ENCODE peak calls at places on chromosomes 5 and 9, in nine cellular contexts. E is heart left ventricle, A is bronchial epithelial cell, J is body of pancreas, U is keratinocyte, K is GM10248, G is GM12865, B is Caco-2, C is SK-N-SH. W is an unnamed sample.

GRCh38 chr5:82728931-82729717 is 348.1 kb downstream of the TMEM167A start:
- DNase-seq in K (no peak), B (no peak), U (no peak), C (no peak), J (no peak), G (no peak), A (no peak), E (no peak), W (no peak)

GRCh38 chr5:173562451-173562850 is 54.0 kb downstream of the BOD1 start:
- DNase-seq in A (peak; percentile 56), B (no peak), C (no peak), E (no peak), J (no peak), G (no peak), U (no peak), K (no peak), W (no peak)

GRCh38 chr9:91771864-91772263 is 178.2 kb downstream of the ROR2 start:
- DNase-seq in K (no peak), G (no peak), B (no peak), J (no peak), U (no peak), A (no peak), C (no peak), E (no peak), W (no peak)

GRCh38 chr5:151456321-151456940 is 9.0 kb downstream of the SLC36A1 start:
- DNase-seq in A (no peak), B (no peak), K (no peak), C (no peak), J (no peak), G (no peak), U (no peak), E (no peak), W (no peak)

GRCh38 chr9:124262596-124263045 is 4.9 kb downstream of the NEK6 start:
- DNase-seq in A (no peak), E (no peak), J (no peak), K (no peak), U (no peak), G (no peak), B (no peak), C (no peak), W (no peak)

GRCh38 chr5:166499452-166500240 is 1791.8 kb upstream of the WWC1 start:
- DNase-seq in C (no peak), K (no peak), G (no peak), E (no peak), J (no peak), B (no peak), U (no peak), A (no peak), W (no peak)

GRCh38 chr9:112911736-112912135 is 21.1 kb upstream of the SLC46A2 start:
- DNase-seq in C (no peak), K (no peak), U (no peak), A (no peak), B (no peak), G (no peak), E (no peak), J (no peak), W (no peak)

GRCh38 chr5:178547052-178547666 is 43.0 kb downstream of the COL23A1 start:
- DNase-seq in B (no peak), G (no peak), K (no peak), A (no peak), U (no peak), C (no peak), E (peak; percentile 55), J (no peak), W (no peak)

GRCh38 chr5:87354496-87354895 is 58.2 kb downstream of the CCNH start:
- DNase-seq in J (no peak), C (no peak), B (no peak), A (no peak), U (no peak), K (no peak), G (peak; percentile 14), E (no peak), W (no peak)

GRCh38 chr9:116859763-116860162 is 172.7 kb downstream of the TRIM32 start:
- DNase-seq in B (no peak), A (peak; percentile 91), K (no peak), G (no peak), U (no peak), E (no peak), J (peak; percentile 58), C (no peak), W (no peak)

GRCh38 chr9:137666950-137667670 is 48.3 kb downstream of the EHMT1 start:
- DNase-seq in E (peak; percentile 40), U (no peak), J (no peak), C (no peak), G (peak; percentile 37), B (no peak), A (no peak), K (no peak), W (peak; percentile 30)

GRCh38 chr5:42021119-42021518 is 96.0 kb downstream of the FBXO4 start:
- DNase-seq in K (no peak), J (no peak), U (no peak), E (no peak), A (peak; percentile 48), B (no peak), G (no peak), C (no peak), W (no peak)

GRCh38 chr5:151627650-151628049 is 36.5 kb upstream of the FAT2 start:
- DNase-seq in G (no peak), B (no peak), C (no peak), E (no peak), A (peak; percentile 96), J (no peak), U (no peak), K (no peak), W (no peak)

GRCh38 chr9:70218767-70219166 is 40.0 kb upstream of the SMC5 start:
- DNase-seq in G (no peak), U (no peak), B (no peak), C (no peak), E (no peak), A (peak; percentile 22), J (no peak), K (no peak), W (no peak)

GRCh38 chr5:180129291-180130190 is 58.0 kb upstream of the RNF130 start:
- DNase-seq in B (no peak), C (peak; percentile 19), K (no peak), G (no peak), E (no peak), A (no peak), U (no peak), J (no peak), W (no peak)

GRCh38 chr5:151758430-151759241 is at the start of gene ATOX1:
- DNase-seq in U (no peak), G (peak; percentile 94), C (peak; percentile 100), E (peak; percentile 94), B (peak; percentile 96), K (peak; percentile 99), J (peak; percentile 93), A (peak; percentile 73), W (peak; percentile 86)

GRCh38 chr5:78627766-78628165 is 20.8 kb downstream of the LHFPL2 start:
- DNase-seq in G (no peak), A (no peak), C (peak; percentile 44), B (no peak), K (no peak), E (no peak), J (no peak), U (no peak), W (no peak)

GRCh38 chr5:78626009-78626571 is 22.5 kb downstream of the LHFPL2 start:
- DNase-seq in A (no peak), E (no peak), K (no peak), U (no peak), B (no peak), C (no peak), G (no peak), J (no peak), W (no peak)

GRCh38 chr5:78628260-78629024 is 20.1 kb downstream of the LHFPL2 start:
- DNase-seq in B (no peak), G (no peak), A (no peak), E (no peak), U (no peak), K (no peak), J (no peak), C (peak; percentile 54), W (no peak)

GRCh38 chr5:78624992-78625391 is 23.6 kb downstream of the LHFPL2 start:
- DNase-seq in C (no peak), K (no peak), E (no peak), J (no peak), A (no peak), B (no peak), G (no peak), U (no peak), W (no peak)

GRCh38 chr5:78627175-78627574 is 21.4 kb downstream of the LHFPL2 start:
- DNase-seq in J (no peak), A (no peak), G (no peak), B (no peak), U (no peak), C (no peak), E (no peak), K (no peak), W (no peak)
- TF ChIP-seq CTCF in J (no peak), A (peak; percentile 42), G (peak; percentile 22), B (peak; percentile 60), U (peak; percentile 31), C (peak; percentile 49), E (peak; percentile 19), K (no peak), W (peak; percentile 36)

GRCh38 chr9:130835441-130836298 is 616 bp downstream of the ABL1 start:
- DNase-seq in U (no peak), J (peak; percentile 57), G (peak; percentile 49), B (peak; percentile 66), E (peak; percentile 52), K (peak; percentile 67), A (no peak), C (peak; percentile 78), W (peak; percentile 37)
- TF ChIP-seq CTCF in U (no peak), J (no peak), G (no peak), B (no peak), E (no peak), K (no peak), A (no peak), C (peak; percentile 21), W (no peak)

GRCh38 chr5:133682496-133682895 is 70.2 kb upstream of the FSTL4 start:
- DNase-seq in B (no peak), E (no peak), K (no peak), J (no peak), C (no peak), A (no peak), U (no peak), G (no peak), W (no peak)
- TF ChIP-seq CTCF in B (no peak), E (no peak), K (no peak), J (no peak), C (no peak), A (no peak), U (no peak), G (no peak), W (no peak)

DNA sequence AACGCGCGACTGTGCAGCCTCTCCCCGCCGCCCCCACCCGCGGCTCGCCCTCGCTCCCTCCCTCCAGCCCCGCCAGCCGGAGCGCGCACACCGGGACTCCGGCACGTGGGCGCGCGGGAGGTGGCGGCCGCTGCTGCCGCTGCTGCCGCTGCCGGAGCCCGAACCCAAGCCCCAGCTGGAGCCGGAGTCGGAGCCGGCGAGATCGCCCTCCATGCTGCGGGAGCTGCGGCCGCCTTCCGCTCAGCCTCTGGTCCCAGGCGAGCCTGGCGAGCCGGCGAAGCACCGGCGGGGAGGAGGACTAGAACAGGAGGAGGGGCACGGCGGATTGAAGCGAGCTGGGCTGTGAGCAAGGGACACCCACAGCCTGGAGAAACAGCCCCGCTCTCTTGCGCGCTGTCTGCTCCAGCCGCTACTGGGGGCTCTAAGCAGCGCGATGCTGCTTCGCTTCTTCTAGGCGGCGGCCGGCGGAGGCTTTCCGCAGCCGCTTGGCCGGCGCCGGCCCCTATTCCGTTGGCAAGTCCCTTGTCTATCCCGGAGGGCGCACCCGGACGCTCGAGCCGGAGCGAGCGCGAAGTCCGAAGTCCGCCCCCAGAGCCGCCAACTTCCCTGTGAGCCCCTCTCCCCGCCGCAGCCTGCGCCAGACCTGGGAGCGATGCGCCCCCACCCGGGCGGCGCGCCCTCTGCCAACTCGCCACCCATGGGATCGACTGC is 598.7 kb upstream of the SGCD start:
- DNase-seq in U (no peak), A (peak; percentile 2), C (peak; percentile 83), K (no peak), J (peak; percentile 54), G (no peak), E (peak; percentile 70), B (no peak), W (peak; percentile 41)
- TF ChIP-seq CTCF in U (peak; percentile 41), A (no peak), C (no peak), K (no peak), J (no peak), G (no peak), E (no peak), B (no peak), W (peak; percentile 25)

W was measured in neural crest cell.